ENCODE peak calls at places on chromosome 5, in four cellular contexts. A, H, Q and W are unnamed samples.

GRCh38 chr5:59789197-59789596 is 104.3 kb downstream of the PDE4D start:
- DNase-seq in A (no peak), H (no peak), Q (no peak), W (no peak)

GRCh38 chr5:80125962-80126480 is 90.9 kb downstream of the THBS4 start:
- DNase-seq in A (no peak), H (no peak), Q (peak), W (no peak)

GRCh38 chr5:146667633-146668032 is 151.6 kb upstream of the GPR151 start:
- DNase-seq in A (no peak), H (no peak), Q (no peak), W (no peak)

GRCh38 chr5:53249529-53249928 is 140.0 kb upstream of the MOCS2 start:
- DNase-seq in A (no peak), H (peak), Q (no peak), W (no peak)

GRCh38 chr5:104223885-104224773 is 661.5 kb upstream of the NUDT12 start:
- DNase-seq in A (no peak), H (no peak), Q (no peak), W (no peak)

GRCh38 chr5:37730896-37731455 is 108.9 kb downstream of the GDNF start:
- DNase-seq in A (no peak), H (no peak), Q (no peak), W (no peak)

GRCh38 chr5:3394877-3395599 is 200.6 kb upstream of the IRX1 start:
- DNase-seq in A (no peak), H (no peak), Q (no peak), W (no peak)

GRCh38 chr5:112724901-112725300 is 12.8 kb upstream of the APC start:
- DNase-seq in A (no peak), H (no peak), Q (no peak), W (no peak)

GRCh38 chr5:176737746-176738699 is 72.3 kb upstream of the UNC5A start:
- DNase-seq in A (no peak), H (peak), Q (no peak), W (no peak)

GRCh38 chr5:75611324-75612210 is at the start of gene ANKDD1B:
- DNase-seq in A (no peak), H (peak), Q (no peak), W (no peak)

GRCh38 chr5:171272996-171273970 is 35.8 kb upstream of the TLX3 start:
- DNase-seq in A (peak), H (peak), Q (no peak), W (peak)

GRCh38 chr5:27474054-27474323 is 435.6 kb upstream of the CDH9 start:
- DNase-seq in A (no peak), H (no peak), Q (no peak), W (no peak)

GRCh38 chr5:36739751-36740221 is 133.4 kb downstream of the SLC1A3 start:
- DNase-seq in A (peak), H (peak), Q (no peak), W (peak)

GRCh38 chr5:637581-638450 is 25.7 kb downstream of the CEP72 start:
- DNase-seq in A (no peak), H (no peak), Q (no peak), W (no peak)

GRCh38 chr5:170491479-170491878 is 12.3 kb upstream of the KCNIP1 start:
- DNase-seq in A (no peak), H (no peak), Q (no peak), W (no peak)

GRCh38 chr5:169064093-169064492 is 236.8 kb downstream of the SLIT3 start:
- DNase-seq in A (no peak), H (no peak), Q (no peak), W (no peak)

GRCh38 chr5:28430565-28431178 is 1392.3 kb upstream of the CDH9 start:
- DNase-seq in A (no peak), H (no peak), Q (no peak), W (no peak)

GRCh38 chr5:107542831-107543231 is 127.9 kb downstream of the EFNA5 start:
- DNase-seq in A (peak), H (no peak), Q (no peak), W (no peak)

GRCh38 chr5:2800035-2800434 is 48.6 kb upstream of the IRX2 start:
- DNase-seq in A (no peak), H (no peak), Q (no peak), W (no peak)

GRCh38 chr5:119400248-119400647 is 44.4 kb downstream of the TNFAIP8 start:
- DNase-seq in A (no peak), H (no peak), Q (no peak), W (no peak)
- TF ChIP-seq GABPA in A (no peak), H (no peak), Q (no peak), W (no peak)

DNA sequence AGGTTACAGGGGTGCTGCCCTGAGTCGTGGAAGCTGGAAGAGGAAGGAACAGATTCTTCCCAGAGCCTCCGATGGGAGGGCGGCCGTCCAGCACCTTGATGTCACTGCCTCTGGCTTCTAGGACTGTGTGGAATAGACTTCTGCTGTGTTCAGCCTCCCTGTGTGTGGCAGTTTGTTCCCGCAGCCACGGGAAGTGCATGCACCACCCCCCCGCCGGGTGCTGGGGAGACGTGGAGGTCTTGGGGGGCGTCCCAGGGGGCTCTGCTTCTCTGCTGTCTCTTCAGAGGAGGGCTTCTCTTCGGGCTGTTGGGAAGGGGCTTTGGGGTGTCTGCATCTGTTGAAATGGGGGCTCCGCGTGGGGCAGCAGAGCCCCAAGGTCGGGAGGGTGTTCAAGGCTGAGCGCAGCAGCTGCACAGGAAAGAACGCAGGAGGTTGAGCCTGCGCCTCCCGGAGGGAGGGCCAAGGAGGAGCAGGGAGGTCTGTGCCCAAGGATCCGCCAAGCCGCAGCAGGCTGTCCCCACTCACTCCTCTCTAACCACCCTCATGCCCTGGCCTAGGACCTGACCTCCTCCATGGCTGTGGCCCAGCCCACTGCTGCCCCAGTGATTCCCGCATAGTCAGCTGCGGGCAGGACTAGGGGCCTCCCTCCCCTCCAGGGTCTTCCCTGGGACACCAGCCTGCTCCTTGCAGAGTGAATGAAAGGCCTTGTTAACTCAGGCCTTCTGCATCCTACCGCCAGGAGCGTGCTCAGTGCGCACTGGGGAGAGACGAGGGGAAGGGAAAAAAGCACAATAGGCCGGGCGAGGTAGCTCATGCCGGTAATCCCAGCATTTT is 45.0 kb downstream of the ROPN1L start:
- DNase-seq in A (no peak), H (no peak), Q (no peak), W (no peak)
- TF ChIP-seq SMC3 in A (no peak), H (no peak), Q (no peak), W (no peak)

GRCh38 chr5:123450114-123450513 is 26.9 kb upstream of the CEP120 start:
- DNase-seq in A (no peak), H (no peak), Q (no peak), W (no peak)
- TF ChIP-seq GABPA in A (no peak), H (no peak), Q (no peak), W (no peak)

GRCh38 chr5:132256086-132256782 is 1.3 kb upstream of the PDLIM4 start:
- DNase-seq in A (no peak), H (no peak), Q (no peak), W (peak)

GRCh38 chr5:132253008-132253441 is 4.5 kb upstream of the PDLIM4 start:
- DNase-seq in A (no peak), H (no peak), Q (no peak), W (no peak)

GRCh38 chr5:132253452-132254320 is 3.8 kb upstream of the PDLIM4 start:
- DNase-seq in A (no peak), H (no peak), Q (no peak), W (no peak)

GRCh38 chr5:132256783-132257130 is 739 bp upstream of the PDLIM4 start:
- DNase-seq in A (no peak), H (no peak), Q (no peak), W (no peak)

GRCh38 chr5:132254321-132254977 is 3.0 kb upstream of the PDLIM4 start:
- DNase-seq in A (no peak), H (no peak), Q (no peak), W (no peak)
- TF ChIP-seq SMC3 in A (no peak), H (no peak), Q (no peak), W (no peak)

DNA sequence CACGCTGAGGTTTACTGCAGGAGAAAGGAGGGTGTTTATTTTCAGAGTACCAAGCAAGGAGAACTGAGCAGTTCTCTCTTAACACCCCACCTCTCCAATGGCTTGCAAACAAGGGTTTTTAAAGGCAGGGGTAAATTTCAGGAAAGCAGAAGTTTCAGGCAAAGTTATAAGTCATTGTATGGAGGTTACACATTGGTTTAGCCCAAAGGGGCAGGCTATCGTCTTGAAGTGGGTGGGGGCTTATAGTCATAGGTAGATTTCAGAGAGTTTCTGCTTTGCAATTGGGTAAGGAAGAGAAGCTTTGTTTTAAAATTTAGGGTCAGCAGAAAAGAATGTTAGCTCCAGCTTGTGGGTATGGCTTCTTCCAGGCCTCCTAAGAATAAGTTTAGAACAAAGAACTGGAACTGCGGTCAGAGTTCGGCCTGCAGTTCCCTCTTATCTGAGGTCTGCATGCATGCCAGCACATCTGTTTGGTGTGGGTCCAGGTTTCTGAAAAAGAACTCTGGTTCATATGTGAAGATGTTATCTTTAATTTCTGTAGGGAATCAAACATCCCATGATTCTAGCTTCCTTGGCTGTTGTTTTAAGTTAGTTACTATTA is 96.0 kb downstream of the CYFIP2 start:
- DNase-seq in A (no peak), H (peak), Q (no peak), W (peak)
- TF ChIP-seq GABPA in A (no peak), H (no peak), Q (no peak), W (no peak)

DNA sequence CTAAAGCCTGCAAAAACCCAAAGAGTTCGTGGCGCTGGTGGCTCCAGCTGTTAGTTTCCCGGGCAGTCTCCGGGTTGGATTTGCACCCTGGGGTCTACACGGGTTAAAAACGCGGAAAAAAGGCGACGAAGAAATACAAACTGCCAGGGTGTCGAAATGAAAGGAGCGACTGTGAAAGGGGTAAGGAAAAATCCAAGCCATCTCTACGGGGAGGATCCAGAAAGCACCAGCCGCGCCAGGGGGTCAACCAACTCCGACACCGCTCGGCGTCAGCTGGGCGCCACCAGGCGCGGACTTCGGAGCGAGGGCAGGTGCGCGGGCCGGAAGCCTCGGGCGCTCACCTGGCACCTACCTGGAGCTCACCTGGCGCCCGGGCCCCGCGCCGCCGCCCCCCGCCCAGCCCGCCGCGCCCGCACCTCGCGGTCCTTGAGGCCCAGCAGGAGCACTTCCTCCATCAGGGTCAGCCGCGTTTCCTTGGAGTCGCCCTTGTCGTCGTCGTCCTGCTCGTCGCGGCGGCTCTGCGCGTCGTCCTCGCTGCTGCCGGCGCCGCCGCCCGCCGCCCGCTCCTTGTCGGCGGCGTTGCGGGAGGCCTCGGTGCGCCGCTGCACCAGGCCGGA is 617 bp downstream of the GOLPH3 start:
- DNase-seq in A (peak), H (peak), Q (no peak), W (peak)
- TF ChIP-seq SMC3 in A (no peak), H (no peak), Q (no peak), W (no peak)

DNA sequence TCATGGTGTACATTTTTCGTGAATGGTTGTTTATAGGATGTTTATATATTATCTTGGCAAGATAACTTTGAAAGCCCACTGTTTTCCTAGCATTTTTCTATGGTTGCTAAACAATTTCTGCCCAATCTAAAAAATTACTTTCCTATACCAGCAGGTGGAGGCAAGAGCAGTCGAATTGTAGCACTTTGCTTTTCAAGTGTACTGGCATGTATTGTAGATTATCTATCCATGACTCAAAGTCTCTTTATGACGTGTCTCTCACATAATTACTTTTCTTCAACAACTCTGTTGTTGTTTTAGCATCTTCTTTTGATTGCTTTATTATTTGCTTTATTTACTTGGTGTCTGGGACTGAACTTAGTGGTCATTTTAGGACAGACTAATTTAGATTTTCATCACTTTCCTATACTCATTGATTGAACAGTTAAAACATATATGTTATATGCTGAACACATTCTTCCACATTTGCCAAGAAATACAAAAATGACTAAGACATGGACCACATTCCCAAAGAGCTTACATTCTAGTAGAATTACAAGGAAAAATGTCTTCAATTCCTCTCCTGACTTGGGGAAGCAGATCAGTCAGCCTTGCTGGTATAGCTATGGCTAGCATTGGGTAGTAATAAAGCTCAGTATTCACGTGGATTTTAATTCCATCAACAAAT is 20.7 kb downstream of the NLN start:
- DNase-seq in A (peak), H (peak), Q (peak), W (peak)
- TF ChIP-seq GABPA in A (no peak), H (no peak), Q (no peak), W (no peak)

DNA sequence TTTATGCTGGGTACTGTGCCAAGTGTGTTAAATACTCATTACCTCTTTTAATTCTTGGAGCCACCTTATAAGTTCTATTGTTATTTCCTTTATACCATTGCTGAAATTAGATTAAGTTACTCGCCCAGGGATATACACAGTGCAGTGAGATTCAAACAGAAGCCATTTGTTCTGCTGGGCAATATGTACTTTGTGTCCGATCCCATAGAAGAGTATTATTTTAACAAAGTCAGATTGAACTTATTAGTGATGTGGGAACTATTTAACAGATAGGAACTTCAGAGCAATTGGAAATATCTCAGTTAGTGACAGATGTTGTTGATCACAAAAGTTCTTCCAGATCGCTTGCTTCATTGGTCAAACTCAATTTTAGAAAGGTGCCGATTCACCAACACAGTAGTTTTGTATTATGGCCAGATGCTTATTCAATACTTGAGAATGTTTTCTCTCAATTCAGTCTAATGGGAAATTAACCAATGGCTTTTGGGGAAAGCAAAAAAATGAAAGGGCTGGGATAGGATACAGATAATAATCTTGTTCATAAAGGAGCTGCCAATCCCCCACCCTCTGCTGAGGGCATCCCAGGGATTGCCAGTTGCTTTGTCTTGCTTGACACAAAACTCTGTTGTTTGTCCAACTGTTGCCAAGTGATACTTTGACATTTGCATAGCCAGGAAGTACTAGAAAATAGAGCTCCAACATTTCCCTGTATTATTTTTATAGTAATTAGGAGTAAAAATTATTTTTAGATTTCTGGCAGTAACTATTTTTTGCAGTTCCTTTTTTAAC is 94.8 kb upstream of the SEMA6A start:
- DNase-seq in A (no peak), H (no peak), Q (no peak), W (no peak)
- TF ChIP-seq SMC3 in A (no peak), H (no peak), Q (no peak), W (no peak)

GRCh38 chr5:67416133-67416937 is 219.7 kb upstream of the CD180 start:
- DNase-seq in A (no peak), H (no peak), Q (peak), W (no peak)

GRCh38 chr5:67413749-67414148 is 217.2 kb upstream of the CD180 start:
- DNase-seq in A (no peak), H (no peak), Q (no peak), W (no peak)

GRCh38 chr5:67416986-67417385 is 220.4 kb upstream of the CD180 start:
- DNase-seq in A (no peak), H (no peak), Q (no peak), W (no peak)

GRCh38 chr5:67417839-67418238 is 221.2 kb upstream of the CD180 start:
- DNase-seq in A (no peak), H (no peak), Q (no peak), W (no peak)

GRCh38 chr5:67414712-67415111 is 218.1 kb upstream of the CD180 start:
- DNase-seq in A (no peak), H (no peak), Q (no peak), W (no peak)
- TF ChIP-seq GABPA in A (no peak), H (no peak), Q (no peak), W (no peak)

GRCh38 chr5:173323799-173324114 is 4.5 kb downstream of the STC2 start:
- DNase-seq in A (no peak), H (no peak), Q (no peak), W (no peak)

GRCh38 chr5:173325091-173325698 is 3.0 kb downstream of the STC2 start:
- DNase-seq in A (no peak), H (no peak), Q (no peak), W (no peak)

GRCh38 chr5:173321886-173322285 is 6.3 kb downstream of the STC2 start:
- DNase-seq in A (no peak), H (no peak), Q (no peak), W (no peak)

GRCh38 chr5:173324115-173325001 is 3.9 kb downstream of the STC2 start:
- DNase-seq in A (no peak), H (peak), Q (no peak), W (peak)

GRCh38 chr5:173323121-173323798 is 5.0 kb downstream of the STC2 start:
- DNase-seq in A (no peak), H (no peak), Q (no peak), W (no peak)
- TF ChIP-seq SMC3 in A (no peak), H (no peak), Q (no peak), W (no peak)